ENCODE peak calls at places on chromosomes 1 and 21, in six cellular contexts. K is adipocyte, T is neural progenitor cell, L is mesendoderm, Z is neuronal stem cell, R is IMR-90. U is an unnamed sample.

GRCh38 chr1:101697057-101697456 is 299.7 kb downstream of the OLFM3 start:
- DNase-seq in K (peak), T (no peak), L (no peak), Z (no peak), R (no peak), U (no peak)

GRCh38 chr1:70436617-70437236 is 25.7 kb downstream of the CTH start:
- DNase-seq in K (peak), T (no peak), L (no peak), Z (no peak), R (peak), U (no peak)

GRCh38 chr1:54768093-54768492 is 3.8 kb upstream of the PARS2 start:
- DNase-seq in K (no peak), T (peak), L (peak), Z (no peak), R (peak), U (no peak)

GRCh38 chr1:91693542-91693941 is 192.4 kb downstream of the TGFBR3 start:
- DNase-seq in K (peak), T (no peak), L (no peak), Z (no peak), R (peak), U (no peak)

GRCh38 chr1:233668725-233669294 is 54.9 kb downstream of the KCNK1 start:
- DNase-seq in K (no peak), T (no peak), L (no peak), Z (no peak), R (peak), U (no peak)

GRCh38 chr1:202811296-202812175 is 782 bp downstream of the PCAT6 start:
- DNase-seq in K (peak), T (no peak), L (peak), Z (no peak), R (peak), U (no peak)

GRCh38 chr1:44776749-44777068 is 1.4 kb downstream of the RPS8 start:
- DNase-seq in K (no peak), T (no peak), L (no peak), Z (no peak), R (no peak), U (no peak)

GRCh38 chr1:56469640-56470371 is 109.6 kb downstream of the PLPP3 start:
- DNase-seq in K (no peak), T (no peak), L (no peak), Z (no peak), R (peak), U (no peak)

GRCh38 chr1:50873458-50874187 is 86.4 kb downstream of the FAF1 start:
- DNase-seq in K (peak), T (peak), L (peak), Z (peak), R (peak), U (peak)

GRCh38 chr1:22216210-22216883 is 73.5 kb upstream of the WNT4 start:
- DNase-seq in K (no peak), T (peak), L (no peak), Z (no peak), R (no peak), U (no peak)

GRCh38 chr1:46285730-46286477 is 17.5 kb downstream of the LRRC41 start:
- DNase-seq in K (no peak), T (peak), L (peak), Z (no peak), R (no peak), U (peak)

GRCh38 chr1:159171254-159171687 is at the start of gene CADM3:
- DNase-seq in K (no peak), T (peak), L (peak), Z (peak), R (no peak), U (no peak)

GRCh38 chr1:157734328-157734727 is 33.8 kb upstream of the FCRL3 start:
- DNase-seq in K (no peak), T (no peak), L (no peak), Z (no peak), R (no peak), U (no peak)
- H3K9ac ChIP-seq in K (no peak), T (no peak), L (no peak), Z (no peak), R (no peak), U (no peak)

DNA sequence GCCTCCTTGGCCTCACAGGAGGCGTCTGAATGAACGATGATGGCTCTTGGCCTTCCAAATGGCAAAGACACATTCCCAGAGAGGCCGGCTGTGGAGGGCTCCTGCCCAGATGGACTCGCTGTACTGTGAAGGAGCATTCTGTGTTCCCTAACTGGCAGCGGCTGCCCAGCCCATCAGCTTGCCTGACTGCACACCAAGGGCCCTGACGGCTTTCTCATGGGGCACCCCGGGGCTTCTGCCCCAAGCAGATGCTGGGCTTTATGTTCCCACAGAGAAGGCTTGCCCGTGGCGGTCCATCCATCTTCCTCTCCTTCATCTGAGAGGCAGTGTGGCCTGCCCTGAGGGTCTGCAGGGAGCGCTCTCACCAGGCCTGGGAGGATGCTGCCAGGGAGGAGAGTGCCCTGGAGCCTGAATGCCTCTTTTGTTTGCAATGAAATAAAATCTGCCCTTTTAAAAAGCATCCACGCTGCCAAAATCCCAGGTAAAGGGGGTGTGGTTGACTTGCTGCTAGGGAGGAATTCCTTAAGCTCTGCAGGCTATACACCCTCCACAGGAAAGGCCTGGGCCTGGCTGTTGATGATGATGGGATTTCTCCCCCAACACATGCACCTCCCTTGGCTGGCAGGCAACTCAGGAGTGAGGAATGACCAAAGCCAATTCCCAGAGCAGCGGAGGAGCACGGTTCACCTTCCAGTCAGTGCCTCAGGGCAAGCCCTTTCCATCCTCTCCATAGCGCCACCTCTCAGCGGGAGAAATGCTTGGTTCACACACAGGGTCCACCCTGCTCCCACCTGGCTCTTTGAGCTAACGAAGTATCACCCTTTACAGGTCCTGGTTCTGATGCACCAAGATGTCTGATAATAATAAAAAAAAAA is 84.7 kb upstream of the SSX2IP start:
- DNase-seq in K (no peak), T (peak), L (peak), Z (no peak), R (no peak), U (no peak)
- H3K9ac ChIP-seq in K (no peak), T (no peak), L (no peak), Z (no peak), R (no peak), U (no peak)

GRCh38 chr1:109483658-109484518 is at the start of gene ATXN7L2:
- DNase-seq in K (peak), T (peak), L (peak), Z (peak), R (peak), U (peak)
- H3K9ac ChIP-seq in K (peak), T (peak), L (peak), Z (peak), R (peak), U (peak)

DNA sequence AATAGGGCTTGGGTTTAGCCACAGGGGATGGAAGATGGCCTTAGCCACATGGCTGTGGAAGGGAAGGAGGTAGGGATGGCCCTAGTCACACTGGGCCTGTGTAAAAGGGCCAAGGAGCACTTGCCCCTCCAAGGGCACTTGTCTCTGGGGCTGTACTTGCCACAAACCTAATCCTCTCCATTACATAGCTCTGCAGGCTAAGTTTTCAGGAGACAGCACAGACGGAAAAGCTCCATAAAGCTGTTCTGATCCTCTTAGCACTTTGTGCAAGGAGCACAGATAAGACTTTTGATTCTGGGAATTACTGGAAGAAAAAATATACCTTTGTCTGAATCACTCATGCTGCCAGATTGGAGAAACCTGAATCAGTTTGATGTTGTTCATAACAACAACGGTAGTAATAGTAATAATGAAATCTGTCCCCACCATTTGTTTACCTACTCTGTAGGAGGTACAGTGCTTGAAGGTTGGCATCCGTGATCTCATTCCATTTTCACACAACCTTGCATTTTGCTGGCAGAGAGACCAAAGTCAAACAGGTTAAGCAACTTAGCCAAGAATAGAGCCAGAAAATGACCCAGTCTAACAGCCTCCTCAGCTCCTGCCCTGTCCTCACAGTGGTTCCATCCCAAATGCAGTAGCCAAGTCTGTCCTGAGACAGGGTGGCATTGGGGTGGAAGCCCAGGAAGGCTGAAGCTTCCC is 207.0 kb downstream of the ROR1 start:
- DNase-seq in K (no peak), T (no peak), L (peak), Z (no peak), R (no peak), U (no peak)
- H3K9ac ChIP-seq in K (no peak), T (no peak), L (no peak), Z (no peak), R (no peak), U (no peak)

DNA sequence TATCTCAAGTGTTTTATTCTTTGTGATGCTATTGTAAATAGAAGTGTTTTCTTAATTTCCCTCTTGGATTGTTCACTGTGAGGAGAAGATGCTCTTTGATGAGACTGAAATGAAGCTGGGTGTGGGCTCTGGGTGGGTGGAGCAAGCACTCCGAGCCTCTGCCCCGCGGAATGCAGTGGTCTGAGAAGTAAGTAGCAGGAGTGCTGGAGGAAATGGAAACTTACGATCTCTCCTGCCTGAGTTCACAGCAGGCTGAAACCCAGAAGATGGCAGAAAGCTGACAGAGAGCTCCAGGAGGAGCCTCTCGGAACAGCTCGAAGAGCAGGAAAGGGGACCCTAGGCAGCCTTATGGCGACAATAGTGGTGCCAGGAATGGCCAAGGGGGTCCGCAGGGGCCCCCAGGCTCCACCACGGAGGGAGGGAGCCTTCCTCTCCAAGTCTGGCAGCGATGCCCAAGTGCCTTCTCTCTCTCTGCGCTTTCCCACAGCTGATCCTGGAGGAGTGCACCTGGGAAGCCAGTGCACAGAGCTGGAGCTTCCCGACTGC is 126.8 kb upstream of the COL6A1 start:
- DNase-seq in K (no peak), T (peak), L (peak), Z (no peak), R (peak), U (no peak)
- H3K9ac ChIP-seq in K (no peak), T (no peak), L (no peak), Z (peak), R (no peak), U (no peak)

U was measured in DND-41.